ENCODE peak calls at places on chromosomes 12 and 14, in ten cellular contexts. D is neural progenitor cell, T is PC-3, I is RWPE2, L is ovary, F is body of pancreas, O is RWPE1, Z is stomach, W is cardiac fibroblast, V is astrocyte of the spinal cord. G is an unnamed sample.

GRCh38 chr12:110100315-110100970 is 23.7 kb upstream of the IFT81 start:
- DNase-seq in D (peak), T (peak), I (no peak), L (peak), F (peak), O (peak), Z (peak), W (peak), V (peak), G (peak)

GRCh38 chr12:4133636-4134433 is 139.7 kb upstream of the CCND2 start:
- DNase-seq in D (peak), T (no peak), I (peak), L (no peak), F (no peak), O (no peak), Z (no peak), W (no peak), V (no peak), G (no peak)

GRCh38 chr12:82620917-82621316 is 65.8 kb upstream of the TMTC2 start:
- DNase-seq in D (no peak), T (no peak), I (no peak), L (no peak), F (no peak), O (no peak), Z (no peak), W (no peak), V (no peak), G (no peak)

GRCh38 chr14:96466918-96467317 is 35.3 kb upstream of the PAPOLA start:
- DNase-seq in D (no peak), T (no peak), I (no peak), L (no peak), F (no peak), O (no peak), Z (no peak), W (no peak), V (no peak), G (no peak)

GRCh38 chr12:26250801-26251200 is 55.4 kb downstream of the SSPN start:
- DNase-seq in D (no peak), T (peak), I (no peak), L (no peak), F (no peak), O (no peak), Z (no peak), W (peak), V (no peak), G (no peak)

GRCh38 chr14:101973356-101973755 is 9.0 kb downstream of the DYNC1H1 start:
- DNase-seq in D (no peak), T (peak), I (no peak), L (no peak), F (no peak), O (no peak), Z (no peak), W (no peak), V (no peak), G (no peak)

GRCh38 chr12:89153341-89153740 is 199.0 kb downstream of the DUSP6 start:
- DNase-seq in D (no peak), T (no peak), I (no peak), L (no peak), F (no peak), O (no peak), Z (no peak), W (no peak), V (no peak), G (no peak)

GRCh38 chr12:24012528-24012927 is 63.1 kb upstream of the SOX5 start:
- DNase-seq in D (no peak), T (peak), I (no peak), L (no peak), F (no peak), O (no peak), Z (no peak), W (peak), V (peak), G (no peak)

GRCh38 chr12:54526800-54527630 is 22.4 kb upstream of the PDE1B start:
- DNase-seq in D (peak), T (peak), I (no peak), L (no peak), F (peak), O (peak), Z (peak), W (peak), V (peak), G (peak)

GRCh38 chr12:62625238-62625637 is 158.6 kb downstream of the MON2 start:
- DNase-seq in D (no peak), T (no peak), I (no peak), L (no peak), F (no peak), O (no peak), Z (peak), W (peak), V (peak), G (no peak)

GRCh38 chr12:15883536-15883935 is 1.3 kb downstream of the STRAP start:
- DNase-seq in D (no peak), T (peak), I (no peak), L (no peak), F (no peak), O (no peak), Z (no peak), W (no peak), V (no peak), G (no peak)

GRCh38 chr12:120439646-120440247 is 1.8 kb downstream of the COX6A1 start:
- DNase-seq in D (peak), T (peak), I (no peak), L (peak), F (peak), O (peak), Z (peak), W (peak), V (peak), G (peak)

GRCh38 chr14:75979071-75979571 is 2.7 kb downstream of the TGFB3 start:
- DNase-seq in D (peak), T (peak), I (no peak), L (peak), F (peak), O (peak), Z (no peak), W (peak), V (peak), G (peak)

GRCh38 chr12:40137252-40137651 is 31.4 kb upstream of the SLC2A13 start:
- DNase-seq in D (no peak), T (no peak), I (no peak), L (no peak), F (no peak), O (peak), Z (no peak), W (peak), V (no peak), G (no peak)

GRCh38 chr12:12333980-12334709 is 15.9 kb downstream of the MANSC1 start:
- DNase-seq in D (peak), T (peak), I (no peak), L (no peak), F (peak), O (no peak), Z (peak), W (peak), V (peak), G (peak)

GRCh38 chr12:53659609-53660008 is 16.3 kb downstream of the ATP5MC2 start:
- DNase-seq in D (no peak), T (no peak), I (no peak), L (no peak), F (no peak), O (no peak), Z (no peak), W (peak), V (peak), G (no peak)

GRCh38 chr12:46664771-46665287 is 161.0 kb downstream of the SLC38A4 start:
- DNase-seq in D (no peak), T (peak), I (no peak), L (no peak), F (no peak), O (peak), Z (no peak), W (peak), V (peak), G (peak)

GRCh38 chr12:105561981-105562726 is 231.7 kb downstream of the C12orf75 start:
- DNase-seq in D (no peak), T (peak), I (peak), L (peak), F (no peak), O (peak), Z (peak), W (peak), V (peak), G (peak)

GRCh38 chr14:43039881-43040280 is 1433.2 kb downstream of the LRFN5 start:
- DNase-seq in D (no peak), T (no peak), I (no peak), L (no peak), F (no peak), O (no peak), Z (no peak), W (no peak), V (no peak), G (no peak)

GRCh38 chr12:98591209-98591608 is 2.3 kb upstream of the SLC25A3 start:
- DNase-seq in D (no peak), T (no peak), I (no peak), L (no peak), F (no peak), O (no peak), Z (no peak), W (no peak), V (no peak), G (no peak)

GRCh38 chr12:62123721-62124203 is 136.4 kb upstream of the USP15 start:
- DNase-seq in D (peak), T (peak), I (no peak), L (peak), F (peak), O (peak), Z (peak), W (peak), V (peak), G (peak)

GRCh38 chr12:68281685-68282084 is 28.3 kb upstream of the IL22 start:
- DNase-seq in D (no peak), T (no peak), I (no peak), L (no peak), F (no peak), O (no peak), Z (no peak), W (no peak), V (no peak), G (no peak)

GRCh38 chr14:23370221-23370620 is 2.4 kb upstream of the IL25 start:
- DNase-seq in D (no peak), T (no peak), I (no peak), L (no peak), F (no peak), O (no peak), Z (no peak), W (no peak), V (no peak), G (no peak)

GRCh38 chr12:24938341-24938740 is 10.6 kb downstream of the BCAT1 start:
- DNase-seq in D (no peak), T (no peak), I (no peak), L (no peak), F (no peak), O (no peak), Z (no peak), W (no peak), V (no peak), G (no peak)

GRCh38 chr12:87866602-87867292 is 162.5 kb downstream of the C12orf50 start:
- DNase-seq in D (peak), T (peak), I (no peak), L (no peak), F (no peak), O (peak), Z (no peak), W (peak), V (no peak), G (peak)
- TF ChIP-seq CTCF in D (peak), T (peak), I (peak), L (no peak), F (no peak), O (no peak), Z (no peak), W (peak), V (peak), G (peak)

DNA sequence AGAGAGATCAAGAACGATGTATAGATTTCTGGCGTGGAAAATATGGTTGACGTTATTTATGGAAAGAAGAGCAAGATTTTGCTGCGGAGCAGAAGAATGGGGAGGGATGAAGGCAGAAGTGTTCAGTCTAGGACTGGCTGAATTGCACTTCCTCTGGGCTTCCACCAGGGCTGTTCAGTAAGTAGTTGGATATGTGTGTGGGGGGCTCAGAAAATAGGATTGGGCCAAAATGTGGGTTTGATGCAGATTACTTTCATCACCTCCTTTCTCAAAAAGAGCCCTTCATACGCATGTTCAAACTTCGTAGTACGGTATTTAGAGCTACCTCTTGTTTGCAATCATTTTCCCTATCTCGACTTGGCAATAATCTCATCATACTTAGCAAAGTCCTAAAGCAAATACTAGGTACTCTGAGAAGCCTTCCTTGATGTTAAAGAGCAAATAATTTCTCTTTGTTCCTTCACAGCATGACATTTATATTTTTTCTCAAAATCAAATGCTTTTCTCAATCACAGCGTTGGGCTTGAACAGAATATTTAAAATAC is 349.4 kb downstream of the NELL2 start:
- DNase-seq in D (no peak), T (no peak), I (no peak), L (no peak), F (no peak), O (no peak), Z (no peak), W (no peak), V (no peak), G (no peak)
- TF ChIP-seq CTCF in D (peak), T (peak), I (no peak), L (no peak), F (no peak), O (no peak), Z (no peak), W (no peak), V (no peak), G (no peak)

DNA sequence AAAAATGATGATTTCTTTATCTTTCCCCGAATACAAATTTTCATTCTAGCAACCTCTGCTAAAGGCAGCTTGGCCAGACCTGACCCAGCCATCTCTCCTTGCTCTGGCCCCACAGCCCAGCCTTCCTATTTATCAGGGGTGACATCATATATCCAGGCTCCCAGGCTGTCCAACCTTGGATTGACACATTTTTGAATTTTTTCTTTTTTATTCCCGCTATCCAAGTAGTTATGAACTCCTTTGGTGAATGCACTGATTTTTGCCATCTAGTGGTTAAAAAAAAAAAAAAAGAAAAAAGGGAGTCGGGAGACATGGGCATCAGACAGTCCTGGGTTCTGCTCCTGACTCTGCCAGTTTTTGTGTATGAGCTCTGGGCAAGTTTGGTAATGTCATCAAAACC is 120.5 kb downstream of the PTPN11 start:
- DNase-seq in D (no peak), T (peak), I (no peak), L (no peak), F (no peak), O (no peak), Z (no peak), W (no peak), V (no peak), G (no peak)
- TF ChIP-seq CTCF in D (peak), T (peak), I (peak), L (no peak), F (no peak), O (no peak), Z (no peak), W (no peak), V (no peak), G (peak)

DNA sequence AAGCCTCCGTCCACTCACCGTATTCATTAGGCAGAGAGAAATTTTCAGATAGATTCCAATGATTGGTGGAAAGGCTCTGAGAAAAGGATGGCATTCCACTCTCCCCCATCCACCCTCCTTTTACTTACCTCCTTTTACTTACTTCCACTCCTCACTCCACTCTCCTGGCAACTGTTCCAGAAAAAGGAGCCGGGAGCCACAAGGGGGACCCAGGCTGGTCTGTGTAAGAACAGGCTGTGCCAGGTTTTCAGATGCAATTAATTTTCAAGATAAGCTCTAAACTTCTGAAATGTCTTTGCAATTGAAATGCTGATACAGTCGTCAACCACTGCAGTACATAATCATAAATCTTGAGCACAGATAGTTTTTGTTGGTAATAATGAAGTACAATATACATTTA is 248.8 kb downstream of the ANO6 start:
- DNase-seq in D (peak), T (peak), I (no peak), L (no peak), F (no peak), O (no peak), Z (no peak), W (no peak), V (no peak), G (peak)
- TF ChIP-seq CTCF in D (peak), T (peak), I (no peak), L (no peak), F (peak), O (no peak), Z (no peak), W (no peak), V (no peak), G (no peak)

G was measured in Calu3.